ENCODE peak calls at places on chromosome 13, in five cellular contexts. One of them, this sample, is unnamed.

GRCh38 chr13:28597641-28598040 is 61.3 kb upstream of the POMP start:
- DNase-seq in small intestine: no peak
- DNase-seq in left lung: no peak
- DNase-seq in stomach: no peak
- DNase-seq in heart left ventricle: no peak
- DNase-seq in this sample: no peak

GRCh38 chr13:47216176-47216822 is 319.4 kb upstream of the HTR2A start:
- DNase-seq in small intestine: no peak
- DNase-seq in left lung: no peak
- DNase-seq in stomach: no peak
- DNase-seq in heart left ventricle: no peak
- DNase-seq in this sample: no peak

GRCh38 chr13:59793107-59793506 is 370.6 kb downstream of the DIAPH3 start:
- DNase-seq in small intestine: no peak
- DNase-seq in left lung: no peak
- DNase-seq in stomach: no peak
- DNase-seq in heart left ventricle: no peak
- DNase-seq in this sample: no peak

GRCh38 chr13:92952161-92952560 is 274.4 kb upstream of the GPC6 start:
- DNase-seq in small intestine: no peak
- DNase-seq in left lung: no peak
- DNase-seq in stomach: no peak
- DNase-seq in heart left ventricle: no peak
- DNase-seq in this sample: no peak

GRCh38 chr13:23898101-23898500 is 799 bp upstream of the C1QTNF9B start:
- DNase-seq in small intestine: no peak
- DNase-seq in left lung: no peak
- DNase-seq in stomach: no peak
- DNase-seq in heart left ventricle: no peak
- DNase-seq in this sample: no peak

GRCh38 chr13:51832471-51833152 is 12.4 kb downstream of the TMEM272 start:
- DNase-seq in small intestine: no peak
- DNase-seq in left lung: no peak
- DNase-seq in stomach: no peak
- DNase-seq in heart left ventricle: peak
- DNase-seq in this sample: no peak

GRCh38 chr13:99496322-99497142 is 4.7 kb upstream of the TM9SF2 start:
- DNase-seq in small intestine: peak
- DNase-seq in left lung: no peak
- DNase-seq in stomach: peak
- DNase-seq in heart left ventricle: peak
- DNase-seq in this sample: peak

GRCh38 chr13:63446329-63446728 is 2030.7 kb upstream of the PCDH20 start:
- DNase-seq in small intestine: no peak
- DNase-seq in left lung: no peak
- DNase-seq in stomach: no peak
- DNase-seq in heart left ventricle: no peak
- DNase-seq in this sample: no peak

GRCh38 chr13:113667771-113668490 is 912 bp downstream of the GRK1 start:
- DNase-seq in small intestine: no peak
- DNase-seq in left lung: peak
- DNase-seq in stomach: peak
- DNase-seq in heart left ventricle: no peak
- DNase-seq in this sample: no peak

GRCh38 chr13:34733720-34734119 is 208.3 kb upstream of the NBEA start:
- DNase-seq in small intestine: no peak
- DNase-seq in left lung: no peak
- DNase-seq in stomach: no peak
- DNase-seq in heart left ventricle: no peak
- DNase-seq in this sample: no peak

GRCh38 chr13:101289764-101290163 is 126.5 kb downstream of the NALCN start:
- DNase-seq in small intestine: peak
- DNase-seq in left lung: no peak
- DNase-seq in stomach: no peak
- DNase-seq in heart left ventricle: no peak
- DNase-seq in this sample: no peak

GRCh38 chr13:93116809-93117208 is 109.8 kb upstream of the GPC6 start:
- DNase-seq in small intestine: peak
- DNase-seq in left lung: no peak
- DNase-seq in stomach: no peak
- DNase-seq in heart left ventricle: no peak
- DNase-seq in this sample: no peak

GRCh38 chr13:106349080-106349841 is 186.2 kb downstream of the EFNB2 start:
- DNase-seq in small intestine: peak
- DNase-seq in left lung: peak
- DNase-seq in stomach: peak
- DNase-seq in heart left ventricle: no peak
- DNase-seq in this sample: no peak

GRCh38 chr13:25632166-25632888 is 260.6 kb downstream of the ATP8A2 start:
- DNase-seq in small intestine: no peak
- DNase-seq in left lung: no peak
- DNase-seq in stomach: no peak
- DNase-seq in heart left ventricle: no peak
- DNase-seq in this sample: no peak

GRCh38 chr13:36875431-36875830 is 44.6 kb downstream of the SMAD9 start:
- DNase-seq in small intestine: no peak
- DNase-seq in left lung: no peak
- DNase-seq in stomach: no peak
- DNase-seq in heart left ventricle: no peak
- DNase-seq in this sample: no peak

GRCh38 chr13:24127116-24127631 is 33.3 kb upstream of the SPATA13 start:
- DNase-seq in small intestine: peak
- DNase-seq in left lung: no peak
- DNase-seq in stomach: peak
- DNase-seq in heart left ventricle: no peak
- DNase-seq in this sample: no peak

GRCh38 chr13:45434556-45435371 is 16.6 kb upstream of the SLC25A30 start:
- DNase-seq in small intestine: no peak
- DNase-seq in left lung: no peak
- DNase-seq in stomach: no peak
- DNase-seq in heart left ventricle: no peak
- DNase-seq in this sample: no peak

GRCh38 chr13:24644051-24644450 is 36.2 kb upstream of the ATP12A start:
- DNase-seq in small intestine: no peak
- DNase-seq in left lung: no peak
- DNase-seq in stomach: no peak
- DNase-seq in heart left ventricle: no peak
- DNase-seq in this sample: no peak

GRCh38 chr13:47672245-47672975 is 328.7 kb downstream of the SUCLA2 start:
- DNase-seq in small intestine: no peak
- DNase-seq in left lung: no peak
- DNase-seq in stomach: no peak
- DNase-seq in heart left ventricle: no peak
- DNase-seq in this sample: no peak

GRCh38 chr13:98089246-98089645 is 53.6 kb upstream of the FARP1 start:
- DNase-seq in small intestine: no peak
- DNase-seq in left lung: no peak
- DNase-seq in stomach: no peak
- DNase-seq in heart left ventricle: no peak
- DNase-seq in this sample: no peak

GRCh38 chr13:92136449-92137180 is 738.2 kb downstream of the GPC5 start:
- DNase-seq in small intestine: no peak
- DNase-seq in left lung: no peak
- DNase-seq in stomach: no peak
- DNase-seq in heart left ventricle: no peak
- DNase-seq in this sample: no peak

GRCh38 chr13:63636231-63636993 is 2220.8 kb upstream of the PCDH20 start:
- DNase-seq in small intestine: peak
- DNase-seq in left lung: no peak
- DNase-seq in stomach: no peak
- DNase-seq in heart left ventricle: no peak
- DNase-seq in this sample: peak

GRCh38 chr13:113766035-113766800 is 7.2 kb downstream of the TMEM255B start:
- DNase-seq in small intestine: no peak
- DNase-seq in left lung: no peak
- DNase-seq in stomach: peak
- DNase-seq in heart left ventricle: peak
- DNase-seq in this sample: no peak

GRCh38 chr13:113638806-113639205 is 19.2 kb downstream of the ATP4B start:
- DNase-seq in small intestine: no peak
- DNase-seq in left lung: no peak
- DNase-seq in stomach: no peak
- DNase-seq in heart left ventricle: no peak
- DNase-seq in this sample: no peak

GRCh38 chr13:98033277-98034247 is 80.1 kb downstream of the IPO5 start:
- DNase-seq in small intestine: peak
- DNase-seq in left lung: no peak
- DNase-seq in stomach: no peak
- DNase-seq in heart left ventricle: peak
- DNase-seq in this sample: peak

GRCh38 chr13:94329277-94329676 is 150.2 kb downstream of the DCT start:
- DNase-seq in small intestine: no peak
- DNase-seq in left lung: peak
- DNase-seq in stomach: no peak
- DNase-seq in heart left ventricle: no peak
- DNase-seq in this sample: no peak

GRCh38 chr13:107518292-107518691 is 697.0 kb downstream of the LIG4 start:
- DNase-seq in small intestine: no peak
- DNase-seq in left lung: no peak
- DNase-seq in stomach: no peak
- DNase-seq in heart left ventricle: no peak
- DNase-seq in this sample: no peak